ENCODE peak calls at places on chromosomes 1 and 21, in ten cellular contexts. One of them, this sample, is unnamed.

GRCh38 chr1:194568610-194569009 is 1382.2 kb upstream of the B3GALT2 start:
- DNase-seq in BE2C: no peak
- DNase-seq in suprapubic skin: no peak
- DNase-seq in AG04450: no peak
- DNase-seq in heart right ventricle: no peak
- DNase-seq in ovary: no peak
- DNase-seq in brain microvascular endothelial cell: peak; percentile 10
- DNase-seq in GM23338: peak; percentile 28
- DNase-seq in endothelial cell of umbilical vein: no peak
- DNase-seq in fibroblast of pulmonary artery: no peak
- DNase-seq in this sample: no peak

GRCh38 chr21:46128983-46129571 is 26.3 kb downstream of the FTCD start:
- DNase-seq in BE2C: no peak
- DNase-seq in brain microvascular endothelial cell: no peak
- DNase-seq in ovary: peak; percentile 47
- DNase-seq in fibroblast of pulmonary artery: no peak
- DNase-seq in AG04450: no peak
- DNase-seq in heart right ventricle: no peak
- DNase-seq in endothelial cell of umbilical vein: no peak
- DNase-seq in suprapubic skin: peak; percentile 71
- DNase-seq in GM23338: no peak
- DNase-seq in this sample: no peak

GRCh38 chr1:27152004-27152828 is 2.7 kb downstream of the SLC9A1 start:
- DNase-seq in heart right ventricle: peak; percentile 44
- DNase-seq in AG04450: no peak
- DNase-seq in ovary: no peak
- DNase-seq in brain microvascular endothelial cell: no peak
- DNase-seq in fibroblast of pulmonary artery: no peak
- DNase-seq in endothelial cell of umbilical vein: no peak
- DNase-seq in suprapubic skin: no peak
- DNase-seq in BE2C: no peak
- DNase-seq in GM23338: no peak
- DNase-seq in this sample: no peak

GRCh38 chr1:93758842-93759515 is 77.3 kb upstream of the BCAR3 start:
- DNase-seq in suprapubic skin: no peak
- DNase-seq in endothelial cell of umbilical vein: peak; percentile 15
- DNase-seq in brain microvascular endothelial cell: peak; percentile 61
- DNase-seq in BE2C: peak; percentile 23
- DNase-seq in AG04450: no peak
- DNase-seq in GM23338: no peak
- DNase-seq in heart right ventricle: no peak
- DNase-seq in ovary: no peak
- DNase-seq in fibroblast of pulmonary artery: peak; percentile 98
- DNase-seq in this sample: no peak

GRCh38 chr1:109048335-109048734 is 6.4 kb upstream of the WDR47 start:
- DNase-seq in AG04450: no peak
- DNase-seq in endothelial cell of umbilical vein: no peak
- DNase-seq in heart right ventricle: no peak
- DNase-seq in BE2C: no peak
- DNase-seq in GM23338: no peak
- DNase-seq in fibroblast of pulmonary artery: no peak
- DNase-seq in brain microvascular endothelial cell: no peak
- DNase-seq in suprapubic skin: no peak
- DNase-seq in ovary: no peak
- DNase-seq in this sample: no peak

GRCh38 chr1:62352387-62352786 is 33.2 kb upstream of the KANK4 start:
- DNase-seq in suprapubic skin: no peak
- DNase-seq in endothelial cell of umbilical vein: no peak
- DNase-seq in AG04450: no peak
- DNase-seq in heart right ventricle: no peak
- DNase-seq in fibroblast of pulmonary artery: no peak
- DNase-seq in ovary: no peak
- DNase-seq in brain microvascular endothelial cell: no peak
- DNase-seq in GM23338: no peak
- DNase-seq in BE2C: no peak
- DNase-seq in this sample: no peak

GRCh38 chr1:186531561-186532165 is 70.7 kb upstream of the PDC start:
- DNase-seq in fibroblast of pulmonary artery: peak; percentile 28
- DNase-seq in endothelial cell of umbilical vein: no peak
- DNase-seq in AG04450: no peak
- DNase-seq in heart right ventricle: no peak
- DNase-seq in brain microvascular endothelial cell: peak; percentile 85
- DNase-seq in GM23338: no peak
- DNase-seq in suprapubic skin: no peak
- DNase-seq in ovary: no peak
- DNase-seq in BE2C: no peak
- DNase-seq in this sample: no peak

GRCh38 chr1:198153103-198153502 is 3.7 kb upstream of the NEK7 start:
- DNase-seq in BE2C: no peak
- DNase-seq in suprapubic skin: no peak
- DNase-seq in heart right ventricle: peak; percentile 80
- DNase-seq in endothelial cell of umbilical vein: peak; percentile 90
- DNase-seq in fibroblast of pulmonary artery: peak; percentile 78
- DNase-seq in GM23338: no peak
- DNase-seq in AG04450: no peak
- DNase-seq in brain microvascular endothelial cell: peak; percentile 66
- DNase-seq in ovary: no peak
- DNase-seq in this sample: no peak

GRCh38 chr1:156112276-156113137 is 2.0 kb upstream of the LMNA start:
- DNase-seq in fibroblast of pulmonary artery: no peak
- DNase-seq in GM23338: no peak
- DNase-seq in heart right ventricle: no peak
- DNase-seq in AG04450: no peak
- DNase-seq in suprapubic skin: no peak
- DNase-seq in ovary: no peak
- DNase-seq in endothelial cell of umbilical vein: no peak
- DNase-seq in brain microvascular endothelial cell: no peak
- DNase-seq in BE2C: peak; percentile 63
- DNase-seq in this sample: no peak

GRCh38 chr1:24657781-24658180 is 14.7 kb downstream of the SRRM1 start:
- DNase-seq in heart right ventricle: no peak
- DNase-seq in fibroblast of pulmonary artery: no peak
- DNase-seq in ovary: no peak
- DNase-seq in brain microvascular endothelial cell: no peak
- DNase-seq in suprapubic skin: no peak
- DNase-seq in endothelial cell of umbilical vein: no peak
- DNase-seq in AG04450: no peak
- DNase-seq in GM23338: no peak
- DNase-seq in BE2C: no peak
- DNase-seq in this sample: no peak

DNA sequence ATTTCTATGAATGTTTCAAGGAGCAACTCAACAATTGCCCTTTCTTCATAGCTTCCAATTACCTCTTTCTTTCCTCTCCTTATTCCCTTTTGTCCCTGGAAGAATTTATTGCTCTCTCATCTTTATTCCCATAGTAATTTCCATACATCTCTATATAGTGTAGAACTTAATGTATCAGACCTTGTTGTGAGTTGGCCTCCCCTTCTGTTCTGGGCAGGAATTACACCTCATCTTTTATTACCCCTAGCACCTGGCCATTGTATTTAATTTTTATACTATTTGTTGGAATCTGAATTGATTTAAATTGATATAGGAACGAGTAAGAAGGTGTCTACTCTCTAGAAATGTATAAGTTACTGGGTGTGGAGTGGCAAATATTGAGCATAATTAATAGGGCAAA is 114.5 kb downstream of the CACHD1 start:
- DNase-seq in fibroblast of pulmonary artery: no peak
- DNase-seq in GM23338: peak; percentile 43
- DNase-seq in endothelial cell of umbilical vein: peak; percentile 26
- DNase-seq in heart right ventricle: no peak
- DNase-seq in suprapubic skin: no peak
- DNase-seq in AG04450: no peak
- DNase-seq in BE2C: no peak
- DNase-seq in brain microvascular endothelial cell: no peak
- DNase-seq in ovary: no peak
- DNase-seq in this sample: no peak
- TF ChIP-seq CTCF in fibroblast of pulmonary artery: peak; percentile 37
- TF ChIP-seq CTCF in GM23338: peak; percentile 60
- TF ChIP-seq CTCF in endothelial cell of umbilical vein: peak; percentile 26
- TF ChIP-seq CTCF in heart right ventricle: no peak
- TF ChIP-seq CTCF in suprapubic skin: no peak
- TF ChIP-seq CTCF in AG04450: peak; percentile 41
- TF ChIP-seq CTCF in BE2C: peak; percentile 31
- TF ChIP-seq CTCF in brain microvascular endothelial cell: peak; percentile 56
- TF ChIP-seq CTCF in ovary: no peak
- TF ChIP-seq CTCF in this sample: no peak

GRCh38 chr1:236098267-236098666 is 33.4 kb upstream of the NID1 start:
- DNase-seq in endothelial cell of umbilical vein: no peak
- DNase-seq in GM23338: no peak
- DNase-seq in fibroblast of pulmonary artery: no peak
- DNase-seq in AG04450: no peak
- DNase-seq in suprapubic skin: no peak
- DNase-seq in heart right ventricle: no peak
- DNase-seq in ovary: no peak
- DNase-seq in brain microvascular endothelial cell: no peak
- DNase-seq in BE2C: no peak
- DNase-seq in this sample: no peak
- TF ChIP-seq CTCF in endothelial cell of umbilical vein: no peak
- TF ChIP-seq CTCF in GM23338: no peak
- TF ChIP-seq CTCF in fibroblast of pulmonary artery: no peak
- TF ChIP-seq CTCF in AG04450: no peak
- TF ChIP-seq CTCF in suprapubic skin: no peak
- TF ChIP-seq CTCF in heart right ventricle: no peak
- TF ChIP-seq CTCF in ovary: no peak
- TF ChIP-seq CTCF in brain microvascular endothelial cell: no peak
- TF ChIP-seq CTCF in BE2C: no peak
- TF ChIP-seq CTCF in this sample: no peak

DNA sequence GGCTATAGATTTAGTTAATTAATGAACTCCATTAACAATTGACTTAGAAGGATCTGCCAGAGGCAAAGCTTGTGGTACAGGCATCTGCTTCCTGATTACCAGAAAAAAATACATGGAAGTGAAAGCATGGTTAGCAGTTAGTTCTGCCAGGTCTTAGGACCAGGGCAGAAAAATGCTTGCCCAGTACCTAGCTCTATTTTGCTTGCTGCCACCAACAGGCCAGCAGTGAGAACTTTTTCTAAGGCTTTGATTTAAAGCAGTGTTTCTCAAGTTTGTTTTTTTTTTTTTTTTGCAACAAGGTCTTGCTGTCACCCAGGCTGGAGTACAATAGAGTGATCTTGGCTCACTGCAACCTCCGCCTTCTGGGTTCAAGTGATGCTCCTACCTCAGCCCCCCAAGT is 16.4 kb upstream of the MTF1 start:
- DNase-seq in brain microvascular endothelial cell: peak; percentile 11
- DNase-seq in GM23338: peak; percentile 21
- DNase-seq in heart right ventricle: no peak
- DNase-seq in fibroblast of pulmonary artery: peak; percentile 38
- DNase-seq in BE2C: no peak
- DNase-seq in ovary: no peak
- DNase-seq in suprapubic skin: no peak
- DNase-seq in endothelial cell of umbilical vein: peak; percentile 17
- DNase-seq in AG04450: no peak
- DNase-seq in this sample: no peak
- TF ChIP-seq CTCF in brain microvascular endothelial cell: peak; percentile 58
- TF ChIP-seq CTCF in GM23338: peak; percentile 23
- TF ChIP-seq CTCF in heart right ventricle: no peak
- TF ChIP-seq CTCF in fibroblast of pulmonary artery: peak; percentile 23
- TF ChIP-seq CTCF in BE2C: peak; percentile 18
- TF ChIP-seq CTCF in ovary: no peak
- TF ChIP-seq CTCF in suprapubic skin: no peak
- TF ChIP-seq CTCF in endothelial cell of umbilical vein: peak; percentile 20
- TF ChIP-seq CTCF in AG04450: peak; percentile 18
- TF ChIP-seq CTCF in this sample: no peak

GRCh38 chr1:241985787-241986186 is 13.1 kb downstream of the MAP1LC3C start:
- DNase-seq in fibroblast of pulmonary artery: peak; percentile 45
- DNase-seq in ovary: no peak
- DNase-seq in suprapubic skin: no peak
- DNase-seq in BE2C: peak; percentile 57
- DNase-seq in endothelial cell of umbilical vein: peak; percentile 31
- DNase-seq in GM23338: peak; percentile 83
- DNase-seq in AG04450: no peak
- DNase-seq in brain microvascular endothelial cell: peak; percentile 47
- DNase-seq in heart right ventricle: no peak
- DNase-seq in this sample: no peak
- TF ChIP-seq CTCF in fibroblast of pulmonary artery: peak; percentile 55
- TF ChIP-seq CTCF in ovary: no peak
- TF ChIP-seq CTCF in suprapubic skin: no peak
- TF ChIP-seq CTCF in BE2C: peak; percentile 77
- TF ChIP-seq CTCF in endothelial cell of umbilical vein: peak; percentile 37
- TF ChIP-seq CTCF in GM23338: peak; percentile 67
- TF ChIP-seq CTCF in AG04450: peak; percentile 58
- TF ChIP-seq CTCF in brain microvascular endothelial cell: peak; percentile 66
- TF ChIP-seq CTCF in heart right ventricle: no peak
- TF ChIP-seq CTCF in this sample: peak; percentile 39

DNA sequence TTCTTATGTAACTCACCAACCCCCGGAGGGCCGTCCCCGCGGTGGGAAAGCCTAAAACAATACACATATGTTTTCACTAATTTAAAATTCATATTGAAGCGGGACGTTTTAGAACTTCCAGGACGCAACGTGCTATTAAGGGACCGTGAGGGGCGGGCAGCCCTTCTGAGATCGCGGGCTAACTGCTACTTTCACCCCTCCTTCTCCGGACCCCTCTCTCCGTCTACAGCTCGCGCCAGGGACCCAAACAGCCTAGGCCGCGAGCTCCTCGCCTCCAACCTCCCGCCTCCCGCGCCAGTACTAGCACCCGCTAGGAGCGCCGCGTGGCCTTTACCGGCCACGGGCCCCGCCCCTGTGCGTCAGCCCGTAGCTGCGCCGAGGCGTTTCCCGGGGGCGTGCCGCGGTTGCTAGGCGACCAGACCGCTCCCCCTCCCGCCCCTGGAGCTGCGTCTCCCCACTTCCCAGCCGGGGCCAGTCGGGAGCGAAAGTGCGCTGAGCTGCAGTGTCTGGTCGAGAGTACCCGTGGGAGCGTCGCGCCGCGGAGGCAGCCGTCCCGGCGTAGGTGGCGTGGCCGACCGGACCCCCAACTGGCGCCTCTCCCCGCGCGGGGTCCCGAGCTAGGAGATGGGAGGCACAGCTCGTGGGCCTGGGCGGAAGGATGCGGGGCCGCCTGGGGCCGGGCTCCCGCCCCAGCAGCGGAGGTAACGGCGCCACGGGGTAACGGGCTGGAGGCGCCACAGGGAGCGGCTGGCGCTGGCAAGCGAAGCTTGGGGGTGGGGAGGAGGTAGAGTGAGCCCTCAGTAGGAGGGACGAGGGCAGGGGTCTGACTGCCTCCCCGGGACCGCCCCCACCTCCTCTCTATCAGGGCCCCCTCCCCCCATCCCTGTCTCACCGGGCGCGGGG is at the start of gene DYRK3:
- DNase-seq in suprapubic skin: peak; percentile 97
- DNase-seq in heart right ventricle: peak; percentile 94
- DNase-seq in AG04450: peak; percentile 78
- DNase-seq in BE2C: peak; percentile 97
- DNase-seq in brain microvascular endothelial cell: peak; percentile 93
- DNase-seq in ovary: peak; percentile 98
- DNase-seq in endothelial cell of umbilical vein: peak; percentile 93
- DNase-seq in fibroblast of pulmonary artery: peak; percentile 94
- DNase-seq in GM23338: peak; percentile 95
- DNase-seq in this sample: peak; percentile 97
- TF ChIP-seq CTCF in suprapubic skin: no peak
- TF ChIP-seq CTCF in heart right ventricle: no peak
- TF ChIP-seq CTCF in AG04450: no peak
- TF ChIP-seq CTCF in BE2C: no peak
- TF ChIP-seq CTCF in brain microvascular endothelial cell: peak; percentile 3
- TF ChIP-seq CTCF in ovary: no peak
- TF ChIP-seq CTCF in endothelial cell of umbilical vein: peak; percentile 28
- TF ChIP-seq CTCF in fibroblast of pulmonary artery: no peak
- TF ChIP-seq CTCF in GM23338: no peak
- TF ChIP-seq CTCF in this sample: peak; percentile 9

GRCh38 chr1:15046487-15047165 is 106.9 kb upstream of the TMEM51 start:
- DNase-seq in AG04450: peak; percentile 74
- DNase-seq in fibroblast of pulmonary artery: peak; percentile 82
- DNase-seq in GM23338: peak; percentile 93
- DNase-seq in heart right ventricle: peak; percentile 66
- DNase-seq in endothelial cell of umbilical vein: peak; percentile 59
- DNase-seq in BE2C: peak; percentile 66
- DNase-seq in suprapubic skin: peak; percentile 81
- DNase-seq in brain microvascular endothelial cell: peak; percentile 57
- DNase-seq in ovary: peak; percentile 85
- DNase-seq in this sample: peak; percentile 78
- TF ChIP-seq CTCF in AG04450: peak; percentile 98
- TF ChIP-seq CTCF in fibroblast of pulmonary artery: peak; percentile 93
- TF ChIP-seq CTCF in GM23338: peak; percentile 84
- TF ChIP-seq CTCF in heart right ventricle: peak; percentile 84
- TF ChIP-seq CTCF in endothelial cell of umbilical vein: peak; percentile 92
- TF ChIP-seq CTCF in BE2C: peak; percentile 79
- TF ChIP-seq CTCF in suprapubic skin: peak; percentile 54
- TF ChIP-seq CTCF in brain microvascular endothelial cell: peak; percentile 97
- TF ChIP-seq CTCF in ovary: peak; percentile 82
- TF ChIP-seq CTCF in this sample: peak; percentile 98

This sample was measured in dorsolateral prefrontal cortex.